ENCODE peak calls at places on chromosomes 11 and 22, in nine cellular contexts. V is left lung; Y is colonic mucosa; J is cardiac muscle cell; O is upper lobe of left lung; M is pancreas; C is CD8-positive, alpha-beta T cell; L is H1; S is left ventricle myocardium inferior. D is an unnamed sample. For H3K4me1, the result is how much of the 10 kb centered on the place peaks cover.

GRCh38 chr22:18076060-18076497 is 1.7 kb upstream of the PEX26 start:
- DNase-seq in V (peak), Y (peak), J (peak), O (no peak), M (peak), C (no peak), L (no peak), S (no peak), D (peak)

GRCh38 chr22:42343136-42343484 is 72.7 kb upstream of the TCF20 start:
- DNase-seq in V (no peak), Y (no peak), J (no peak), O (peak), M (no peak), C (no peak), L (no peak), S (no peak), D (no peak)

GRCh38 chr11:504053-504993 is 2.7 kb downstream of the RNH1 start:
- DNase-seq in V (no peak), Y (peak), J (peak), O (peak), M (no peak), C (no peak), L (no peak), S (peak), D (peak)

GRCh38 chr11:31825453-31826391 is 14.6 kb upstream of the PAX6 start:
- DNase-seq in V (no peak), Y (no peak), J (no peak), O (peak), M (no peak), C (no peak), L (no peak), S (no peak), D (no peak)

GRCh38 chr22:20203142-20204099 is 52.6 kb upstream of the CCDC188 start:
- DNase-seq in V (peak), Y (no peak), J (no peak), O (peak), M (no peak), C (no peak), L (peak), S (peak), D (no peak)

GRCh38 chr11:132941024-132941646 is 591.2 kb downstream of the OPCML start:
- DNase-seq in V (no peak), Y (no peak), J (peak), O (no peak), M (no peak), C (no peak), L (no peak), S (no peak), D (no peak)

GRCh38 chr11:122656073-122656630 is 630 bp downstream of the UBASH3B start:
- DNase-seq in V (peak), Y (peak), J (peak), O (peak), M (peak), C (peak), L (no peak), S (peak), D (peak)

GRCh38 chr22:25067851-25068421 is 115.4 kb downstream of the KIAA1671 start:
- DNase-seq in V (no peak), Y (no peak), J (no peak), O (peak), M (no peak), C (peak), L (no peak), S (no peak), D (no peak)

GRCh38 chr11:127925430-127925829 is 661.9 kb downstream of the ETS1 start:
- DNase-seq in V (no peak), Y (no peak), J (peak), O (no peak), M (no peak), C (no peak), L (no peak), S (no peak), D (no peak)

GRCh38 chr11:77080643-77081210 is 14.0 kb downstream of the CAPN5 start:
- DNase-seq in V (peak), Y (no peak), J (peak), O (no peak), M (no peak), C (no peak), L (no peak), S (no peak), D (no peak)

GRCh38 chr11:45754261-45754709 is 50.7 kb upstream of the SLC35C1 start:
- DNase-seq in V (no peak), Y (no peak), J (peak), O (peak), M (peak), C (no peak), L (no peak), S (peak), D (peak)

GRCh38 chr11:71207996-71208774 is 44.2 kb downstream of the SHANK2 start:
- DNase-seq in V (peak), Y (no peak), J (no peak), O (no peak), M (no peak), C (no peak), L (no peak), S (no peak), D (no peak)

GRCh38 chr11:27910186-27910941 is 197.6 kb downstream of the KIF18A start:
- DNase-seq in V (no peak), Y (no peak), J (peak), O (no peak), M (no peak), C (no peak), L (no peak), S (no peak), D (no peak)

GRCh38 chr11:119100246-119100959 is 1.2 kb downstream of the DPAGT1 start:
- DNase-seq in V (no peak), Y (no peak), J (peak), O (no peak), M (no peak), C (no peak), L (no peak), S (no peak), D (no peak)

GRCh38 chr22:50363411-50364194 is 20.5 kb downstream of the PPP6R2 start:
- DNase-seq in V (no peak), Y (no peak), J (no peak), O (no peak), M (no peak), C (no peak), L (no peak), S (no peak), D (no peak)

GRCh38 chr22:36379593-36380361 is 8.0 kb downstream of the MYH9 start:
- DNase-seq in V (no peak), Y (no peak), J (no peak), O (no peak), M (no peak), C (peak), L (no peak), S (no peak), D (no peak)

GRCh38 chr11:115803341-115803740 is 299.1 kb upstream of the CADM1 start:
- DNase-seq in V (no peak), Y (no peak), J (no peak), O (no peak), M (no peak), C (no peak), L (no peak), S (no peak), D (no peak)

GRCh38 chr11:6568191-6568918 is 35.1 kb downstream of the RRP8 start:
- DNase-seq in V (peak), Y (no peak), J (peak), O (no peak), M (peak), C (no peak), L (no peak), S (peak), D (peak)

GRCh38 chr11:17649696-17650600 is 69.4 kb upstream of the MYOD1 start:
- DNase-seq in V (no peak), Y (no peak), J (peak), O (no peak), M (no peak), C (no peak), L (no peak), S (no peak), D (no peak)

GRCh38 chr22:19903031-19903430 is 38.5 kb upstream of the COMT start:
- DNase-seq in V (no peak), Y (no peak), J (no peak), O (no peak), M (no peak), C (no peak), L (no peak), S (no peak), D (no peak)

GRCh38 chr11:129333873-129334272 is 41.8 kb upstream of the BARX2 start:
- DNase-seq in V (no peak), Y (no peak), J (no peak), O (no peak), M (no peak), C (no peak), L (no peak), S (no peak), D (no peak)

GRCh38 chr22:38316340-38317236 is 645 bp downstream of the CSNK1E start:
- DNase-seq in V (peak), Y (peak), J (peak), O (peak), M (peak), C (peak), L (no peak), S (peak), D (peak)

GRCh38 chr11:12483604-12484003 is 106.2 kb downstream of the PARVA start:
- DNase-seq in V (no peak), Y (no peak), J (no peak), O (no peak), M (no peak), C (no peak), L (no peak), S (no peak), D (no peak)

GRCh38 chr11:130601141-130601540 is 152.7 kb downstream of the ADAMTS15 start:
- DNase-seq in V (peak), Y (no peak), J (peak), O (no peak), M (no peak), C (no peak), L (no peak), S (peak), D (peak)

GRCh38 chr11:131748146-131749050 is 378.0 kb downstream of the NTM start:
- DNase-seq in V (peak), Y (peak), J (peak), O (no peak), M (peak), C (no peak), L (no peak), S (peak), D (no peak)

DNA sequence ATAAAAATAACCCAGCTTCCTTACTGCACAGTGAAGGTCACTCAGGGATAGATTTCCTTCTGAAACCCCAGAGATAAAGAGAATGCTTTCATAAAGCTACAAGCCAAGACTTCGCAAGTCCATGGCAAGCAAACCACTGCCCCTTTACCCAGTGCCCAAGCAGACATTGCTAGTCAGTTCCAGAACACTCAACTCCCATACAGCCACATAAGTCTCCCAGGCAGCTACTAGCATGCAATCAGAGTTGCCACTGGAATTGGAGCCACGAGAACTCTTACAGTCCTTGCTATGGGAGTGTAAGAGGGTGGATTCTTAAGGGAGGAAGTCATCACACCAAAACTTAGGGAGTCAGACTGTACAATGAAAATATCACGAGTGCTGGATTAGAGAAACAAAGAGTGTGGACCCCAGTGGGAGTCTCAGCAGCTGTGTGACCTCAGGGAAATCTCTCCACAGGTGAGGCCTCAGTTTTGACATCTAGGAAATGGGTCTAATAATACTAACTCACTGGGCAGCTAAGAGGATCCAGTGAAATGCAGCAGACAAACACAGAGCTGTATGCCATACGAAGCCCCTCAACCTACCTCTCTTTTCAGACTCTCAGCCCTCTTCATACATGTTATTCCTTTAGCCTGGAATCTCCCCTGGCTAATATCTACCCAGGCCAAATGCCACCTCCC is 526.6 kb downstream of the MN1 start:
- DNase-seq in V (no peak), Y (no peak), J (peak), O (no peak), M (no peak), C (no peak), L (no peak), S (no peak), D (no peak)
- H3K4me1 ChIP-seq in V (under half), Y (under half), J (under half), O (under half), M (under half), C (under half), L (under half), S (under half), D (under half)

GRCh38 chr11:134402910-134403309 is 9.1 kb downstream of the B3GAT1 start:
- DNase-seq in V (no peak), Y (no peak), J (no peak), O (no peak), M (no peak), C (no peak), L (no peak), S (no peak), D (no peak)
- H3K4me1 ChIP-seq in V (under half), Y (under half), J (under half), O (under half), M (under half), C (under half), L (under half), S (under half), D (under half)

GRCh38 chr11:68303083-68303482 is 9.3 kb upstream of the LRP5 start:
- DNase-seq in V (no peak), Y (no peak), J (no peak), O (no peak), M (no peak), C (no peak), L (no peak), S (no peak), D (no peak)
- H3K4me1 ChIP-seq in V (under half), Y (under half), J (under half), O (under half), M (under half), C (under half), L (under half), S (under half), D (under half)

GRCh38 chr11:118047749-118048148 is 29.1 kb upstream of the TMPRSS4 start:
- DNase-seq in V (no peak), Y (no peak), J (no peak), O (no peak), M (no peak), C (no peak), L (no peak), S (no peak), D (no peak)

GRCh38 chr11:118048472-118049370 is 28.2 kb upstream of the TMPRSS4 start:
- DNase-seq in V (no peak), Y (no peak), J (no peak), O (no peak), M (no peak), C (no peak), L (no peak), S (no peak), D (no peak)

GRCh38 chr11:118045191-118045590 is 31.7 kb upstream of the TMPRSS4 start:
- DNase-seq in V (no peak), Y (no peak), J (no peak), O (no peak), M (no peak), C (no peak), L (no peak), S (no peak), D (no peak)

GRCh38 chr11:118046964-118047700 is 29.7 kb upstream of the TMPRSS4 start:
- DNase-seq in V (no peak), Y (no peak), J (no peak), O (no peak), M (no peak), C (no peak), L (no peak), S (no peak), D (no peak)

DNA sequence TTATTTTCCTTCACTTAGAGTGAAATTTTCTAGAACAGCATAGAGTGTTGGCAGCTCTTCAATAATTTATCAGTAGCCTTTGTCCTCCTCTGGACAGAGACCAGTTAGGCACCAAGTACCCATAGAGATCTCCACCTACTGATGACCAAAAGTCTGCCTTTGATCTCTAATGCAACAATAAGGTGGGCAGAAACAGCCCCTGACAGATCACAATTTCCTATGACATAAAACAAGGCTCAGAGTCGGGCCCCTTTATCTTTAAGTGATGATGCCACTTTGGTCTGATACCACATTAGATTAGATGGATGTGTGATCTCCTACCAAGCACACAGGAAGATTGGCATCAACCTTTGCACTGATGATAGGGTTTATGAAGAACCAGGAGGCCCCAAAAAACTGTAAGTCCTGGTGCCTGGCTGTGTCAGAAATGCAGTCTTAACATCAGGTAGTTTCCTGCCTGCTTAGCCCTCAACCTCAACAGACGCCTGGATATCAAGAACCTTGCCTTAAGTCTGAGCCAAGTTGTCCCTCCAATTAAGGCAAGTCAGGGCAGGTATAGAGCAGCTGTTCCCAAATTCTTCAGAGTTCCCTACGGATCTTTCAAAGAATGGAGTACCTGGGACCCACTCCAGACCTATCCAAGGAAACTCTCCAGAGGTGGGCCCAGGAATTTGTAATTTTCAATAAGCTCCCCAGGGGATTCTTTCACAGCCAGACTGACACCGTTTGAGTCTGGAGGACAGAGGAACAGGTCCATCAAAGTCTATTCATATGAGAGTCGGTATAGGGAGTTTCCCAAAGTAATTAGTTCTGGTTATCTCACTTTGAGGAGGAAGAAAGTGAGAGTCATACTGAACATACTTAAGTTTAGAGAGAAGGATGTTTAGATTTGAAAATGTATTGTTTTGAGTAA is 30.6 kb upstream of the TMPRSS4 start:
- DNase-seq in V (no peak), Y (no peak), J (no peak), O (no peak), M (no peak), C (peak), L (no peak), S (no peak), D (no peak)
- H3K4me1 ChIP-seq in V (under half), Y (under half), J (under half), O (under half), M (under half), C (half or more), L (under half), S (under half), D (under half)

GRCh38 chr11:22830082-22830414 is 447 bp upstream of the SVIP start:
- DNase-seq in V (no peak), Y (no peak), J (no peak), O (no peak), M (no peak), C (no peak), L (no peak), S (no peak), D (no peak)

GRCh38 chr11:22832315-22833041 is 2.9 kb upstream of the SVIP start:
- DNase-seq in V (no peak), Y (no peak), J (no peak), O (no peak), M (no peak), C (no peak), L (no peak), S (no peak), D (no peak)

GRCh38 chr11:22829231-22830081 is at the start of gene SVIP:
- DNase-seq in V (peak), Y (peak), J (peak), O (peak), M (peak), C (peak), L (peak), S (peak), D (peak)

GRCh38 chr11:22828373-22828772 is 1.2 kb downstream of the SVIP start:
- DNase-seq in V (no peak), Y (no peak), J (no peak), O (no peak), M (no peak), C (no peak), L (no peak), S (no peak), D (no peak)
- H3K4me1 ChIP-seq in V (under half), Y (under half), J (under half), O (under half), M (under half), C (under half), L (under half), S (under half), D (under half)

GRCh38 chr22:23268877-23269276 is 88.6 kb downstream of the BCR start:
- DNase-seq in V (no peak), Y (no peak), J (no peak), O (no peak), M (no peak), C (no peak), L (no peak), S (no peak), D (no peak)
- H3K4me1 ChIP-seq in V (under half), Y (under half), J (under half), O (under half), M (under half), C (under half), L (under half), S (under half), D (under half)

D was measured in ovary.